ENCODE peak calls at places on chromosomes 11 and 22, in six cellular contexts. One of them, this sample, is unnamed.

GRCh38 chr11:86035164-86035563 is 33.7 kb downstream of the PICALM start:
- DNase-seq in transverse colon: no peak
- DNase-seq in Peyer's patch: no peak
- DNase-seq in body of pancreas: no peak
- DNase-seq in CD8-positive, alpha-beta memory T cell: no peak
- DNase-seq in astrocyte: no peak
- DNase-seq in this sample: peak; percentile 57

GRCh38 chr11:63913866-63914830 is 2.8 kb downstream of the RCOR2 start:
- DNase-seq in CD8-positive, alpha-beta memory T cell: no peak
- DNase-seq in astrocyte: no peak
- DNase-seq in Peyer's patch: no peak
- DNase-seq in transverse colon: no peak
- DNase-seq in body of pancreas: no peak
- DNase-seq in this sample: no peak

GRCh38 chr11:57801185-57801490 is 39.5 kb downstream of the CTNND1 start:
- DNase-seq in Peyer's patch: no peak
- DNase-seq in transverse colon: no peak
- DNase-seq in body of pancreas: no peak
- DNase-seq in astrocyte: no peak
- DNase-seq in CD8-positive, alpha-beta memory T cell: no peak
- DNase-seq in this sample: no peak

GRCh38 chr22:34113381-34113780 is 193.1 kb upstream of the LARGE1 start:
- DNase-seq in transverse colon: no peak
- DNase-seq in astrocyte: no peak
- DNase-seq in Peyer's patch: no peak
- DNase-seq in CD8-positive, alpha-beta memory T cell: no peak
- DNase-seq in body of pancreas: no peak
- DNase-seq in this sample: no peak

GRCh38 chr11:120647681-120648080 is 136.1 kb downstream of the GRIK4 start:
- DNase-seq in Peyer's patch: no peak
- DNase-seq in astrocyte: no peak
- DNase-seq in body of pancreas: no peak
- DNase-seq in transverse colon: no peak
- DNase-seq in CD8-positive, alpha-beta memory T cell: no peak
- DNase-seq in this sample: no peak

GRCh38 chr22:22344430-22344829 is 99.8 kb downstream of the VPREB1 start:
- DNase-seq in astrocyte: no peak
- DNase-seq in Peyer's patch: no peak
- DNase-seq in body of pancreas: no peak
- DNase-seq in transverse colon: no peak
- DNase-seq in CD8-positive, alpha-beta memory T cell: no peak
- DNase-seq in this sample: no peak

GRCh38 chr11:114846040-114846791 is 167.9 kb downstream of the NXPE2 start:
- DNase-seq in body of pancreas: peak; percentile 24
- DNase-seq in astrocyte: peak; percentile 22
- DNase-seq in CD8-positive, alpha-beta memory T cell: no peak
- DNase-seq in transverse colon: no peak
- DNase-seq in Peyer's patch: no peak
- DNase-seq in this sample: peak; percentile 82

GRCh38 chr11:102446606-102447005 is 6.0 kb downstream of the TMEM123 start:
- DNase-seq in CD8-positive, alpha-beta memory T cell: no peak
- DNase-seq in Peyer's patch: no peak
- DNase-seq in astrocyte: peak; percentile 82
- DNase-seq in body of pancreas: no peak
- DNase-seq in transverse colon: no peak
- DNase-seq in this sample: no peak

GRCh38 chr22:19932367-19933206 is 9.0 kb upstream of the COMT start:
- DNase-seq in Peyer's patch: no peak
- DNase-seq in astrocyte: no peak
- DNase-seq in body of pancreas: no peak
- DNase-seq in transverse colon: no peak
- DNase-seq in CD8-positive, alpha-beta memory T cell: no peak
- DNase-seq in this sample: no peak

GRCh38 chr11:90510839-90511238 is 288.0 kb upstream of the CHORDC1 start:
- DNase-seq in astrocyte: no peak
- DNase-seq in body of pancreas: no peak
- DNase-seq in Peyer's patch: no peak
- DNase-seq in CD8-positive, alpha-beta memory T cell: no peak
- DNase-seq in transverse colon: no peak
- DNase-seq in this sample: no peak

GRCh38 chr22:20507253-20508066 is at the start of gene MED15:
- DNase-seq in astrocyte: peak; percentile 82
- DNase-seq in body of pancreas: peak; percentile 90
- DNase-seq in Peyer's patch: peak; percentile 92
- DNase-seq in transverse colon: peak; percentile 93
- DNase-seq in CD8-positive, alpha-beta memory T cell: peak; percentile 81
- DNase-seq in this sample: peak; percentile 96

GRCh38 chr11:14672635-14673034 is 29.0 kb downstream of the PDE3B start:
- DNase-seq in astrocyte: peak; percentile 20
- DNase-seq in Peyer's patch: no peak
- DNase-seq in CD8-positive, alpha-beta memory T cell: no peak
- DNase-seq in transverse colon: no peak
- DNase-seq in body of pancreas: no peak
- DNase-seq in this sample: no peak

GRCh38 chr22:31538815-31539214 is 42.5 kb downstream of the SFI1 start:
- DNase-seq in CD8-positive, alpha-beta memory T cell: no peak
- DNase-seq in astrocyte: no peak
- DNase-seq in transverse colon: no peak
- DNase-seq in body of pancreas: no peak
- DNase-seq in Peyer's patch: no peak
- DNase-seq in this sample: no peak

GRCh38 chr11:65381721-65382035 is 768 bp downstream of the SLC25A45 start:
- DNase-seq in CD8-positive, alpha-beta memory T cell: no peak
- DNase-seq in body of pancreas: no peak
- DNase-seq in astrocyte: peak; percentile 80
- DNase-seq in transverse colon: no peak
- DNase-seq in Peyer's patch: no peak
- DNase-seq in this sample: peak; percentile 45

GRCh38 chr11:124482362-124483147 is 37.1 kb upstream of the OR8B8 start:
- DNase-seq in Peyer's patch: no peak
- DNase-seq in CD8-positive, alpha-beta memory T cell: no peak
- DNase-seq in astrocyte: no peak
- DNase-seq in body of pancreas: no peak
- DNase-seq in transverse colon: no peak
- DNase-seq in this sample: no peak

GRCh38 chr22:42350373-42350772 is 79.9 kb upstream of the TCF20 start:
- DNase-seq in transverse colon: no peak
- DNase-seq in astrocyte: no peak
- DNase-seq in CD8-positive, alpha-beta memory T cell: no peak
- DNase-seq in body of pancreas: no peak
- DNase-seq in Peyer's patch: no peak
- DNase-seq in this sample: no peak
- H3K27ac ChIP-seq in transverse colon: no peak overlapping the region
- H3K27ac ChIP-seq in astrocyte: no peak overlapping the region
- H3K27ac ChIP-seq in CD8-positive, alpha-beta memory T cell: no peak overlapping the region
- H3K27ac ChIP-seq in body of pancreas: no peak overlapping the region
- H3K27ac ChIP-seq in Peyer's patch: no peak overlapping the region
- H3K27ac ChIP-seq in this sample: no peak overlapping the region

GRCh38 chr22:46329616-46330015 is 5.9 kb upstream of the TRMU start:
- DNase-seq in transverse colon: no peak
- DNase-seq in body of pancreas: no peak
- DNase-seq in CD8-positive, alpha-beta memory T cell: no peak
- DNase-seq in astrocyte: no peak
- DNase-seq in Peyer's patch: no peak
- DNase-seq in this sample: no peak

GRCh38 chr22:46328797-46329196 is 6.7 kb upstream of the TRMU start:
- DNase-seq in body of pancreas: no peak
- DNase-seq in astrocyte: no peak
- DNase-seq in transverse colon: no peak
- DNase-seq in Peyer's patch: no peak
- DNase-seq in CD8-positive, alpha-beta memory T cell: no peak
- DNase-seq in this sample: no peak

GRCh38 chr22:46328066-46328465 is 7.4 kb upstream of the TRMU start:
- DNase-seq in body of pancreas: no peak
- DNase-seq in Peyer's patch: no peak
- DNase-seq in CD8-positive, alpha-beta memory T cell: no peak
- DNase-seq in astrocyte: no peak
- DNase-seq in transverse colon: no peak
- DNase-seq in this sample: no peak

GRCh38 chr22:46323126-46323525 is 12.4 kb upstream of the TRMU start:
- DNase-seq in Peyer's patch: no peak
- DNase-seq in CD8-positive, alpha-beta memory T cell: no peak
- DNase-seq in body of pancreas: no peak
- DNase-seq in astrocyte: no peak
- DNase-seq in transverse colon: no peak
- DNase-seq in this sample: no peak

DNA sequence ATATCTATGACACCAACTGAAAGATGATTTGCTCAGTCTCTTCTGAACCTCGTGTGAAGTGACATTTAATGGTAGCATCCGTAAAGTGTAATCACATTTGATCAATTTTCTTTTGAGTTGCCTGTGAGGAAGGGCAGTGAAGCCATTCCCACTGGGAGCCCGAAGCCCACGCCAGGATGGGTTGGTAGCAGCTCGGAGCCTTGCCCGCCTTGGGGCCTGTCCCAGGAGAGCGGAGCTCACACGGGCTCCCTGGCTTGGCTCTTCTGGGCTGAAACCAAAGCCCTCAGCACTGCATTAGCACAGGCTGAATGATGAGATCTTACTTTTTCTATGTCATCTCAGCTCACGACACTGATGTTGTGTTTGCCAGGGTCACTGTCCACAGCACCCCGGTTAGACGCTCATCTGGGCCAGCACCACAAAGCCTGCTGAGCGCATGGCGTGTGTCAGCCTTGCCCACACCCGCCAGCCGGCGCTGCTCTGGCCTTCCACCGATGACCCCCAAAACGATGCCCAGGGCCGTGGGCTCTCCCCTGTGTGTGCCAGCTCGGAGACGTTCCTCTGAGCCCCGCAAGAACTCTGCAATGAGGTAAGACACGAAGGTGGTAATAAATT is 9.3 kb upstream of the TRMU start:
- DNase-seq in Peyer's patch: no peak
- DNase-seq in CD8-positive, alpha-beta memory T cell: no peak
- DNase-seq in transverse colon: no peak
- DNase-seq in body of pancreas: no peak
- DNase-seq in astrocyte: no peak
- DNase-seq in this sample: no peak
- H3K27ac ChIP-seq in Peyer's patch: no peak overlapping the region
- H3K27ac ChIP-seq in CD8-positive, alpha-beta memory T cell: no peak overlapping the region
- H3K27ac ChIP-seq in transverse colon: no peak overlapping the region
- H3K27ac ChIP-seq in body of pancreas: no peak overlapping the region
- H3K27ac ChIP-seq in astrocyte: no peak overlapping the region
- H3K27ac ChIP-seq in this sample: no peak overlapping the region

GRCh38 chr11:8717544-8717875 is 34.9 kb downstream of the RPL27A start:
- DNase-seq in astrocyte: no peak
- DNase-seq in body of pancreas: peak; percentile 28
- DNase-seq in Peyer's patch: no peak
- DNase-seq in transverse colon: no peak
- DNase-seq in CD8-positive, alpha-beta memory T cell: no peak
- DNase-seq in this sample: no peak
- H3K27ac ChIP-seq in astrocyte: peak overlapping the region; percentile 80
- H3K27ac ChIP-seq in body of pancreas: peak overlapping the region; percentile 89
- H3K27ac ChIP-seq in Peyer's patch: peak overlapping the region; percentile 62
- H3K27ac ChIP-seq in transverse colon: peak overlapping the region; percentile 89
- H3K27ac ChIP-seq in CD8-positive, alpha-beta memory T cell: no peak overlapping the region
- H3K27ac ChIP-seq in this sample: peak overlapping the region; percentile 77

GRCh38 chr11:134337051-134337450 is 5.3 kb downstream of the GLB1L2 start:
- DNase-seq in CD8-positive, alpha-beta memory T cell: no peak
- DNase-seq in Peyer's patch: no peak
- DNase-seq in astrocyte: no peak
- DNase-seq in transverse colon: no peak
- DNase-seq in body of pancreas: no peak
- DNase-seq in this sample: no peak

GRCh38 chr11:134340354-134340964 is 8.7 kb downstream of the GLB1L2 start:
- DNase-seq in transverse colon: peak; percentile 66
- DNase-seq in astrocyte: no peak
- DNase-seq in Peyer's patch: no peak
- DNase-seq in CD8-positive, alpha-beta memory T cell: no peak
- DNase-seq in body of pancreas: no peak
- DNase-seq in this sample: no peak

GRCh38 chr11:134338068-134338467 is 6.3 kb downstream of the GLB1L2 start:
- DNase-seq in CD8-positive, alpha-beta memory T cell: no peak
- DNase-seq in transverse colon: no peak
- DNase-seq in body of pancreas: no peak
- DNase-seq in astrocyte: no peak
- DNase-seq in Peyer's patch: no peak
- DNase-seq in this sample: no peak

GRCh38 chr11:134339756-134340155 is 8.0 kb downstream of the GLB1L2 start:
- DNase-seq in astrocyte: no peak
- DNase-seq in transverse colon: peak; percentile 70
- DNase-seq in CD8-positive, alpha-beta memory T cell: no peak
- DNase-seq in Peyer's patch: no peak
- DNase-seq in body of pancreas: no peak
- DNase-seq in this sample: no peak

GRCh38 chr11:134338654-134339053 is 6.9 kb downstream of the GLB1L2 start:
- DNase-seq in body of pancreas: no peak
- DNase-seq in astrocyte: no peak
- DNase-seq in transverse colon: no peak
- DNase-seq in CD8-positive, alpha-beta memory T cell: no peak
- DNase-seq in Peyer's patch: no peak
- DNase-seq in this sample: no peak
- H3K27ac ChIP-seq in body of pancreas: no peak overlapping the region
- H3K27ac ChIP-seq in astrocyte: no peak overlapping the region
- H3K27ac ChIP-seq in transverse colon: no peak overlapping the region
- H3K27ac ChIP-seq in CD8-positive, alpha-beta memory T cell: no peak overlapping the region
- H3K27ac ChIP-seq in Peyer's patch: no peak overlapping the region
- H3K27ac ChIP-seq in this sample: no peak overlapping the region

DNA sequence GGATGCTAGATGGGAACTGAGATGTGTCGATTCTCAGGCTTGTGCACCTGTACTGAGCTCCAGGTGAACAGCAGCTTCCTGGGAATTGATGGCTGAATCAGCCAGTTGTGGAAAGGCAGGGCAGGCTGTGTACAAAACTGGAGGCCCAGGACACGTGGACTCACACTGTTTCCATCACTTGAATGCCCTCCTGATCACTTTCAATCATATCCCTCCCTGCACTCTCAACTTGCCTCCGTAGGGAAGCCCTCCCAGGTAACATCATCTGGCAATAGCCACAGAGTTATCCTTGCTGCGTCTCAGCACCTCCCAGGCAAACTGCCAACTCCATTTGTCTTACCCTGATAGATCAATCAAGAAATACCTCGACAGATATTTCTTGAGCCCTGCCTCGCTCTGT is 10.1 kb downstream of the FAM83F start:
- DNase-seq in CD8-positive, alpha-beta memory T cell: no peak
- DNase-seq in astrocyte: no peak
- DNase-seq in transverse colon: no peak
- DNase-seq in Peyer's patch: no peak
- DNase-seq in body of pancreas: no peak
- DNase-seq in this sample: no peak
- H3K27ac ChIP-seq in CD8-positive, alpha-beta memory T cell: no peak overlapping the region
- H3K27ac ChIP-seq in astrocyte: no peak overlapping the region
- H3K27ac ChIP-seq in transverse colon: no peak overlapping the region
- H3K27ac ChIP-seq in Peyer's patch: no peak overlapping the region
- H3K27ac ChIP-seq in body of pancreas: no peak overlapping the region
- H3K27ac ChIP-seq in this sample: no peak overlapping the region

This sample was measured in psoas muscle.